ENCODE peak calls at places on chromosomes 13 and 19, in five cellular contexts. Y is GM23338, Z is OCI-LY7, X is GM23248, K is mesendoderm. P is an unnamed sample.

GRCh38 chr19:42176649-42176989 is 40.9 kb downstream of the DEDD2 start:
- DNase-seq in K (no peak), X (peak), Z (no peak), Y (peak), P (no peak)

GRCh38 chr19:18152444-18152816 is 533 bp upstream of the PIK3R2 start:
- DNase-seq in Z (peak), X (peak), K (peak), Y (peak), P (peak)

GRCh38 chr13:24851546-24851945 is 87.6 kb downstream of the RNF17 start:
- DNase-seq in K (no peak), Y (no peak), Z (no peak), X (peak), P (no peak)

GRCh38 chr19:55196803-55197202 is 12.5 kb downstream of the PTPRH start:
- DNase-seq in K (peak), X (peak), Z (peak), Y (peak), P (no peak)

GRCh38 chr13:110561335-110562033 is at the start of gene RAB20:
- DNase-seq in Y (peak), Z (peak), X (peak), K (peak), P (peak)

GRCh38 chr13:98275711-98276171 is 98.7 kb upstream of the RNF113B start:
- DNase-seq in X (peak), K (no peak), Y (no peak), Z (no peak), P (no peak)

GRCh38 chr13:99057310-99057975 is 79.6 kb upstream of the DOCK9 start:
- DNase-seq in K (no peak), Z (no peak), X (peak), Y (no peak), P (no peak)

GRCh38 chr19:56671613-56671994 is at the start of gene ZNF835:
- DNase-seq in X (peak), Z (no peak), K (peak), Y (peak), P (no peak)

GRCh38 chr13:76885203-76886004 is 801 bp downstream of the KCTD12 start:
- DNase-seq in X (peak), K (peak), Z (peak), Y (peak), P (no peak)

GRCh38 chr19:2578391-2578826 is 102.5 kb downstream of the GADD45B start:
- DNase-seq in Z (no peak), X (peak), Y (peak), K (peak), P (no peak)

GRCh38 chr19:2577722-2578335 is 101.9 kb downstream of the GADD45B start:
- DNase-seq in Z (no peak), X (no peak), Y (no peak), K (no peak), P (no peak)

GRCh38 chr19:2575734-2576481 is 100.0 kb downstream of the GADD45B start:
- DNase-seq in Z (no peak), X (peak), K (no peak), Y (no peak), P (no peak)

GRCh38 chr19:2579678-2580280 is 103.9 kb downstream of the GADD45B start:
- DNase-seq in Z (no peak), X (no peak), Y (no peak), K (no peak), P (no peak)

GRCh38 chr19:2578911-2579677 is 103.2 kb downstream of the GADD45B start:
- DNase-seq in K (peak), Y (peak), X (peak), Z (no peak), P (peak)
- H3K4me2 ChIP-seq in K (peak), Y (peak), X (peak), Z (no peak), P (peak)

GRCh38 chr13:35917942-35918645 is 213.1 kb downstream of the DCLK1 start:
- DNase-seq in Z (no peak), Y (no peak), K (no peak), X (peak), P (no peak)
- H3K4me2 ChIP-seq in Z (no peak), Y (peak), K (no peak), X (peak), P (no peak)

GRCh38 chr19:39592381-39592780 is 9.9 kb upstream of the LGALS13 start:
- DNase-seq in K (no peak), Y (no peak), Z (no peak), X (no peak), P (no peak)
- H3K4me2 ChIP-seq in K (no peak), Y (no peak), Z (no peak), X (no peak), P (no peak)

GRCh38 chr19:11480927-11481776 is at the start of gene ELAVL3:
- DNase-seq in X (no peak), Y (peak), Z (no peak), K (no peak), P (no peak)
- H3K4me2 ChIP-seq in X (peak), Y (peak), Z (peak), K (no peak), P (no peak)

GRCh38 chr13:40126301-40127085 is 471.0 kb downstream of the COG6 start:
- DNase-seq in K (no peak), X (no peak), Z (peak), Y (no peak), P (no peak)
- H3K4me2 ChIP-seq in K (no peak), X (no peak), Z (peak), Y (no peak), P (no peak)

DNA sequence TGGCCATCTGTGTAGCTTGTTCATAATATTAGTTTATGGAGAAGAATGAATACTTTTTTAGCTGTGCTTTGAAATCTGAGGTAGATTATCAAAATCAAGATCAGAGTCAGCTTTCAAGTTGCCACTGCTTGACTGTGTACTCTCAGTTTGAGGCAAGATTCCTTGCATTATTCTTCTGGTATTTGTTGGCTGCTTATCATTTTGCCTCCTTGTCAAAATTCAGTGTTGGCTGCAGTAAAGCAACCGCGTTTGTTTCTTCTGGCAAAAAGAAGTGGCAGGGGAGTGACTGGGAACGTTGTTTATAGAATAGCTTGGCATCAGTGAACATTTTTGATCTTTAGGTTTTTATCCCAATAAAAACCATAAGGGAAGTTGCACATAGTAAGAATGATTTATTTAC is 419.3 kb upstream of the GPC6 start:
- DNase-seq in Y (no peak), X (no peak), Z (no peak), K (no peak), P (no peak)
- H3K4me2 ChIP-seq in Y (no peak), X (peak), Z (no peak), K (no peak), P (no peak)

DNA sequence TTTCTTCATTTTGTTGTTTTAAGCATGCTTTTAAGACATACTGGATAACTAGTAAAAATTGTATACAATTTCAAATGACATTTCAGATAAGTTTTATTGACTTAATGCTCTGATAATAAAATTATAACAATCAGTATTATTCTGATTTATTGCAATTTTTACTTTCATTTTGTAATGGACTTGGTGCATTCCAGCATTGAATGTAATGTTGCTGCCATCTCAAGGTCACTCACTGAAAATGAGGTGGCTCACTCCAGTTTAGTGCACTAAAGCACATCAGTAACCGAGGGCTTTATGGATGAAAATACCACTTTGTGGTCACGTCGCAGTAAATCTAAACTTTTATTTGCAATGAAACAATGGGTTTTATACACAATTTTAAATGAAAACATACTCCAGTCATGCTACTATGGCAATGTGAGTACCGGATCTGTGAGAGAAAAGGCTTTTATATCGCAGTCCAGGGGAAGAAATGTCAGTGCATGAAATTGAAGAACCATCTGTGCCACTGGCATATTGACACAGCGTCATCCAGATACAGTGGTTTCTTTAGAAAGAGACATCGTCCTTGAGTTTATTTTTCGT is 20.7 kb upstream of the ZNF507 start:
- DNase-seq in Z (no peak), X (peak), K (no peak), Y (no peak), P (no peak)
- H3K4me2 ChIP-seq in Z (no peak), X (no peak), K (no peak), Y (no peak), P (no peak)